ENCODE peak calls at places on chromosomes 1 and 21, in eight cellular contexts. J is HuH-7; L is activated CD4-positive, alpha-beta memory T cell treated with anti-CD3 and anti-CD28 coated beads, Interleukin-2, amount 10 ng/mL, durations not matched to agents 7 days and 5 days; I is LHCN-M2; S is stimulated activated CD4-positive, alpha-beta T cell treated with anti-CD3 and anti-CD28 coated beads, TNF-alpha, amount 100 ng/mL, for 24 hours; Y is type B pancreatic cell; F is right lobe of liver; Z is activated naive CD4-positive, alpha-beta T cell. H is an unnamed sample.

GRCh38 chr1:119160851-119161250 is 20.4 kb upstream of the WARS2 start:
- DNase-seq in Z (no peak), L (no peak), S (no peak), I (peak; percentile 69), Y (no peak), J (no peak), F (no peak), H (no peak)

GRCh38 chr1:29835486-29836273 is 599.4 kb downstream of the PTPRU start:
- DNase-seq in S (no peak), Z (no peak), J (no peak), I (no peak), L (peak; percentile 12), Y (peak; percentile 32), F (no peak), H (no peak)

GRCh38 chr1:176049582-176049981 is 157.5 kb downstream of the COP1 start:
- DNase-seq in Y (no peak), Z (no peak), J (no peak), F (no peak), I (no peak), S (no peak), L (no peak), H (no peak)

GRCh38 chr1:26364956-26365355 is 7.6 kb downstream of the ZNF683 start:
- DNase-seq in Z (no peak), J (no peak), S (no peak), L (no peak), Y (no peak), F (no peak), I (no peak), H (no peak)

GRCh38 chr1:59669752-59670312 is 144.9 kb upstream of the HOOK1 start:
- DNase-seq in I (peak; percentile 91), L (no peak), S (no peak), J (no peak), F (no peak), Y (no peak), Z (no peak), H (no peak)

GRCh38 chr1:172781513-172782140 is 122.7 kb downstream of the FASLG start:
- DNase-seq in Z (no peak), J (no peak), F (no peak), I (peak; percentile 65), S (no peak), Y (no peak), L (no peak), H (no peak)

GRCh38 chr1:109198745-109199144 is 15.0 kb upstream of the SARS1 start:
- DNase-seq in L (no peak), Y (no peak), I (peak; percentile 48), S (no peak), J (no peak), F (no peak), Z (no peak), H (no peak)

GRCh38 chr1:218664385-218665170 is 319.4 kb downstream of the TGFB2 start:
- DNase-seq in Z (no peak), S (no peak), I (peak; percentile 79), L (no peak), F (no peak), J (no peak), Y (no peak), H (no peak)

GRCh38 chr21:22342855-22343254 is 1344.6 kb downstream of the NCAM2 start:
- DNase-seq in S (no peak), L (no peak), Z (no peak), Y (no peak), J (no peak), F (no peak), I (no peak), H (no peak)

GRCh38 chr1:20640183-20640597 is 6.9 kb downstream of the PINK1 start:
- DNase-seq in F (no peak), Y (no peak), I (peak; percentile 52), J (peak; percentile 67), Z (peak; percentile 24), S (peak; percentile 43), L (peak; percentile 66), H (peak; percentile 38)

GRCh38 chr1:13732971-13733667 is 33.1 kb downstream of the PRDM2 start:
- DNase-seq in L (peak; percentile 54), Y (no peak), Z (peak; percentile 14), S (no peak), J (no peak), I (no peak), F (no peak), H (no peak)

GRCh38 chr1:83086986-83087512 is 911.9 kb downstream of the TTLL7 start:
- DNase-seq in I (no peak), J (no peak), F (no peak), L (no peak), S (no peak), Y (no peak), Z (no peak), H (no peak)

GRCh38 chr1:53552146-53552940 is 93.1 kb downstream of the DMRTB1 start:
- DNase-seq in L (no peak), Z (no peak), S (no peak), I (peak; percentile 73), Y (no peak), J (no peak), F (peak; percentile 7), H (no peak)

GRCh38 chr1:90725341-90725960 is 8.3 kb upstream of the BARHL2 start:
- DNase-seq in J (peak; percentile 65), Y (no peak), L (no peak), S (no peak), I (no peak), F (no peak), Z (no peak), H (no peak)

H was measured in HS-5.